ENCODE peak calls at places on chromosomes 16 and 17, in four cellular contexts. One of them, this sample, is unnamed.

GRCh38 chr16:67294927-67295326 is 15.6 kb downstream of the PLEKHG4 start:
- DNase-seq in H9: no peak
- DNase-seq in neuronal stem cell: no peak
- DNase-seq in substantia nigra: no peak
- DNase-seq in this sample: no peak

GRCh38 chr16:49194499-49195260 is 87.0 kb downstream of the CBLN1 start:
- DNase-seq in H9: no peak
- DNase-seq in neuronal stem cell: no peak
- DNase-seq in substantia nigra: no peak
- DNase-seq in this sample: no peak

GRCh38 chr16:9256196-9256595 is 164.8 kb downstream of the HAPSTR1 start:
- DNase-seq in H9: peak
- DNase-seq in neuronal stem cell: peak
- DNase-seq in substantia nigra: no peak
- DNase-seq in this sample: no peak

GRCh38 chr17:50583636-50584035 is 23.1 kb downstream of the CACNA1G start:
- DNase-seq in H9: peak
- DNase-seq in neuronal stem cell: no peak
- DNase-seq in substantia nigra: no peak
- DNase-seq in this sample: no peak

GRCh38 chr16:11224096-11224893 is 31.7 kb downstream of the SOCS1 start:
- DNase-seq in H9: peak
- DNase-seq in neuronal stem cell: no peak
- DNase-seq in substantia nigra: no peak
- DNase-seq in this sample: no peak

GRCh38 chr17:29586676-29587469 is 2.6 kb downstream of the GIT1 start:
- DNase-seq in H9: no peak
- DNase-seq in neuronal stem cell: no peak
- DNase-seq in substantia nigra: no peak
- DNase-seq in this sample: no peak

GRCh38 chr17:17757944-17758343 is 76.7 kb downstream of the RAI1 start:
- DNase-seq in H9: no peak
- DNase-seq in neuronal stem cell: no peak
- DNase-seq in substantia nigra: no peak
- DNase-seq in this sample: no peak

GRCh38 chr16:88359008-88359407 is 23.8 kb upstream of the ZNF469 start:
- DNase-seq in H9: no peak
- DNase-seq in neuronal stem cell: no peak
- DNase-seq in substantia nigra: no peak
- DNase-seq in this sample: no peak

GRCh38 chr17:17140590-17140980 is 65.5 kb downstream of the PLD6 start:
- DNase-seq in H9: no peak
- DNase-seq in neuronal stem cell: no peak
- DNase-seq in substantia nigra: no peak
- DNase-seq in this sample: peak

GRCh38 chr17:57869599-57870282 is 19.9 kb upstream of the MRPS23 start:
- DNase-seq in H9: peak
- DNase-seq in neuronal stem cell: no peak
- DNase-seq in substantia nigra: no peak
- DNase-seq in this sample: peak

GRCh38 chr17:57870283-57870635 is 20.4 kb upstream of the MRPS23 start:
- DNase-seq in H9: no peak
- DNase-seq in neuronal stem cell: no peak
- DNase-seq in substantia nigra: no peak
- DNase-seq in this sample: no peak

GRCh38 chr17:57867126-57867525 is 17.3 kb upstream of the MRPS23 start:
- DNase-seq in H9: peak
- DNase-seq in neuronal stem cell: no peak
- DNase-seq in substantia nigra: no peak
- DNase-seq in this sample: no peak

GRCh38 chr17:57868007-57868774 is 18.3 kb upstream of the MRPS23 start:
- DNase-seq in H9: peak
- DNase-seq in neuronal stem cell: peak
- DNase-seq in substantia nigra: no peak
- DNase-seq in this sample: peak

DNA sequence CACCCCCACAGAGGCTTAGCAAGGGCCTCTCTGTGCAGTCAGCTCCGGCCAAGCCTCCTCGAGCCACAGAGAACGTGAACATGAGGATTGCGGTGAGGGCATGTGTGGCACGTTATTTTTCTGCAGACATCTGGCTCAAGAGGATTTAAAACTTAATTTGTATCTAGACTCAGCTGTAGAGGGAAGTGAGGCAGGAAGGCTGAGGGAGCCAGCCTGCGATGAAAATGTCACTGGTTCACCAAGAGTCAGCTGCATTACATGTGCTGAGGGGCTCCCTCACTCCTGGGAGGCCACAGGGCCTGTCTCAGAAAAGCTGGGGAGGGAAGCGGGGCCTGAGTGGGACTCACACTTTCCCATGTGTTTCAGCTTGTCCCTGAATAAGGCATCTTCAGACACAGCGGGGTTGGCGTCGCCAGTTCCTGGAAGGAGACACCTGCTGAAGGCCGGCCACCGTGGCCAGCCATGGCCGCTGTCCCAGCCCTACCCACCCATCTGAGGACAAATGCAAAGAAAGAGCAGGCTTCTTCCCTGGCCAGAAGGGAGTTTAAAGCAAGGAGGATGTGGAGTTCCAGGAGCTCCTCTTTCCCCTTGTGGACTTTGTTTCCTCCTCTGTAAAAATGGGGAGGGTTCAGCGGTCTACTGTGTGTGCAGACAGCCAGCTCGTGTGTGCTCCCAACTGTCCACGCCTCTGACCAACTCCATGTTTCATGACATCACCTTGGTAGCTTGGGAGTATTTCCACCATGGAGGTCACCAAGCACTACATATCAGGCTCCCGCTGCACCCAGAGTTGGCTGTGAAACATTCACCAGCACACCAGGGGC is 19.1 kb upstream of the MRPS23 start:
- DNase-seq in H9: peak
- DNase-seq in neuronal stem cell: no peak
- DNase-seq in substantia nigra: no peak
- DNase-seq in this sample: no peak
- H3K27ac ChIP-seq in H9: no peak
- H3K27ac ChIP-seq in neuronal stem cell: peak
- H3K27ac ChIP-seq in substantia nigra: peak
- H3K27ac ChIP-seq in this sample: peak

DNA sequence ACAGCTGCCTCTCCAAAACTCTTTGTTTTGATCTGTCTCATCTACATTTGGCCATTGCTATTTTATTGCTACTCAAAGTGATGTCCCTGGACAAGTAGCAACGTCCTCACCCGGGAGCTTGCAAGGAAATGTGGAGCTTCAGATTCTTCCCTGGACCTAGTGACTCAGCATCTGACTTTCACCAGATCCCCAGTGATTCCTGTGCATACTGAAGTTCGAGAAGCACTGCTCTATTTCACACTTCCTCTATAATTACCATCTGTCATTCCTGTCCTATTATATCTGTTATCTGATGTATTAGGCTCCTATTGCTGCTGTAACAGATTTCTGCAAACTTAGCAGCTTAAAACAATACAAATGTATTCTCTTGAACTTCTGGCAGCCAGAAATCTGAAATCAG is 28.5 kb upstream of the VAT1L start:
- DNase-seq in H9: no peak
- DNase-seq in neuronal stem cell: no peak
- DNase-seq in substantia nigra: no peak
- DNase-seq in this sample: no peak
- H3K27ac ChIP-seq in H9: no peak
- H3K27ac ChIP-seq in neuronal stem cell: no peak
- H3K27ac ChIP-seq in substantia nigra: no peak
- H3K27ac ChIP-seq in this sample: no peak

GRCh38 chr17:38578229-38578628 is 27.5 kb downstream of the SRCIN1 start:
- DNase-seq in H9: peak
- DNase-seq in neuronal stem cell: no peak
- DNase-seq in substantia nigra: no peak
- DNase-seq in this sample: no peak

GRCh38 chr17:38575781-38576180 is 30.0 kb downstream of the SRCIN1 start:
- DNase-seq in H9: no peak
- DNase-seq in neuronal stem cell: no peak
- DNase-seq in substantia nigra: no peak
- DNase-seq in this sample: no peak

GRCh38 chr17:38578641-38579480 is 26.9 kb downstream of the SRCIN1 start:
- DNase-seq in H9: no peak
- DNase-seq in neuronal stem cell: no peak
- DNase-seq in substantia nigra: no peak
- DNase-seq in this sample: no peak

GRCh38 chr17:38577244-38577643 is 28.5 kb downstream of the SRCIN1 start:
- DNase-seq in H9: no peak
- DNase-seq in neuronal stem cell: no peak
- DNase-seq in substantia nigra: no peak
- DNase-seq in this sample: no peak

GRCh38 chr17:38577645-38578173 is 28.0 kb downstream of the SRCIN1 start:
- DNase-seq in H9: no peak
- DNase-seq in neuronal stem cell: no peak
- DNase-seq in substantia nigra: no peak
- DNase-seq in this sample: no peak
- H3K27ac ChIP-seq in H9: no peak
- H3K27ac ChIP-seq in neuronal stem cell: no peak
- H3K27ac ChIP-seq in substantia nigra: peak
- H3K27ac ChIP-seq in this sample: no peak

DNA sequence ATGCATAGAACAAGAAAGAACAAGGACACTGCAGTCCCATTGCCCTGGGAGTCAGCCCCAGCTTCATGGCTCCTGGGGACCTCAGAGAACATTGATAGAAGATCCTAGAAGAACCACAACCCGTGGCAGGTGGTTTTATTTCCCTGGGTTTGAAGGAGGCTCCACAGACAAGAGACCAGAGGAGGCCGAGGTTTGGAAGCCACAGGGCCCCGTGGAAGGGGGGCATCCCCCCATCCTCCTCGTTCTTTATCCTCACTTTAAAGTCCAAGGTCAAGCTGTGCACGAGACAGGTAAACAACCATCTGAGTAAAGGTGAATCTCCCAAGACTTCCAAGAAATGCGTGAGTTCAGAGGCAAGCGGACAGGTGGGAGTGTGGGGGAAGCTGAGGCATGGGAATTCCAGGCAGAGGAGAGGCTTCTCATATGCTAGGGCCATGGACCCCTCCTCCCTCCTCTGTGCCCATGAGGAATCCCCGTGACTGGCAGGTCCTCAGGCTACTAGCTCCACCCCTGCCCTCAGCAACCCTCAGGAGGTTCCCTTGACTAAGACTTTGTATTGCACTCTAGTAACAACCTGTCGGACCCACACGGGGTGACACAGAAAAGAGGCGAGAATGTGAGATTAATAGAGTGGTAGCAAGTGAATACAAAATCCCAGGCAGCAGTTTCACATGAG is 889 bp upstream of the SULT1A1 start:
- DNase-seq in H9: peak
- DNase-seq in neuronal stem cell: no peak
- DNase-seq in substantia nigra: no peak
- DNase-seq in this sample: no peak
- H3K27ac ChIP-seq in H9: no peak
- H3K27ac ChIP-seq in neuronal stem cell: no peak
- H3K27ac ChIP-seq in substantia nigra: no peak
- H3K27ac ChIP-seq in this sample: peak

DNA sequence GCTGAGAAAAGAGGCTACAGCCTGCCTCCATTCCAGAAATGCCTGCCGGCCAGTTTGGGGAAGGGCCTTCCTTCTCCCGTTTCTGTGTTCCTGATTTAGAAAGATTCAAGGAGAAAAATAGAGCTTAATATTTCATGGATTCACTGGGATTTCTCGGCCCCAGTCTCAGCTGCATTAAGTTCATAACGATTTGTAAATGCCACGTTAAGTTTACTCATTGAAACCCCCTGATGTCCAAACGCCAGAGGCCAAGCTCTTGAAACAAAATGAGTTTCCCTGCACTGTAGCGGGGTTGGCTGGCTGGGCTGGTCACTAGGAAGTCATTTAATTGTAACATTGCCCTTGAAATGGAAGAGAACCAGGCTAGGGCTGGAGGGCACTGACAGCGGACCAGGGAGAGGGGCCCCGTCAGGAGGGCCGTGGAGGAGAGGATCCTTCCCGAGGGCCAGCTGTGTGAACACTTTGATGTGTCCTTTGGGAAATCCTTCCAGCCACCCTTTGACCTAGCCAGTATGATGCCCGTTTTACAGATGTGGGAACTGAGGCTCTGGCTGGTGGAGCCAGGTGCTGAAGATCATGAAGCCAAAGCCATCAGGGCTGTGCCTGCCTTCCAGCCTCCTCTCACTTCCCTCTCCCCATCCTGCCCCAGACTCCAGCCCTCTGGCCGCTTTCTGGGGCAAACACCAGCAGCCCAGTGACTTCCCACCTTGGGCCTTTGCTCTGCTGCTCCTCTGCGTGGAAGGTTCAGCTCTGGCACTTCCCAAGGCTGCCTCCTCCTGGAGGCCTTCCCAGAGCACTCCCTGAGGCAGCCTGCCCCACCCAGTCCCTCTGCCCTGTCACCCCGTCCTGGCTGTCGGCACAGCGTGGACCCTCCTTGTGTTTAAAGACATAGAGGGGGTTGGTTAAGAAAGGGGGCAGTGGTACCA is 220.6 kb downstream of the KATNIP start:
- DNase-seq in H9: no peak
- DNase-seq in neuronal stem cell: no peak
- DNase-seq in substantia nigra: no peak
- DNase-seq in this sample: no peak
- H3K27ac ChIP-seq in H9: no peak
- H3K27ac ChIP-seq in neuronal stem cell: no peak
- H3K27ac ChIP-seq in substantia nigra: no peak
- H3K27ac ChIP-seq in this sample: peak

DNA sequence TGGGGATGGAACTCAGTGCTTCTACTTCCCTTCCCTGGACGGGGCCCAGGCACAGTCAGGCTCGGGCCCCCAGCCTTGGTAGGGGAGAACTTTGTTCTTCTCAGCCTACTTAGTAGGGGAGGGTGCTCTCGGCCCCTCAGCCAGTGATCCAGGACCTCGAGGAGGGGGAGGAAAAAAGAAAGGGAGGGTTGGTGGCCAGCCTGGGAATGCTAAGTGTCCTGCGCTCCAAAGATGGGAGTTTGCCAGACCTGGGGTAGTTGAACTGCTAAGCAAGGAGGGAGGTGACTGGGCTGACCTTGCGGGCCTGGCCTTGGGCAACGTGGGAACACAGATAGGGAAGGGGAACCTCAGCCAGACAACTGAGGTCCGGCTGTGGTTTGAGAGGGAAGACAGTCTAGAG is 12.2 kb downstream of the ADGRG1 start:
- DNase-seq in H9: no peak
- DNase-seq in neuronal stem cell: no peak
- DNase-seq in substantia nigra: no peak
- DNase-seq in this sample: no peak
- H3K27ac ChIP-seq in H9: no peak
- H3K27ac ChIP-seq in neuronal stem cell: no peak
- H3K27ac ChIP-seq in substantia nigra: peak
- H3K27ac ChIP-seq in this sample: no peak

DNA sequence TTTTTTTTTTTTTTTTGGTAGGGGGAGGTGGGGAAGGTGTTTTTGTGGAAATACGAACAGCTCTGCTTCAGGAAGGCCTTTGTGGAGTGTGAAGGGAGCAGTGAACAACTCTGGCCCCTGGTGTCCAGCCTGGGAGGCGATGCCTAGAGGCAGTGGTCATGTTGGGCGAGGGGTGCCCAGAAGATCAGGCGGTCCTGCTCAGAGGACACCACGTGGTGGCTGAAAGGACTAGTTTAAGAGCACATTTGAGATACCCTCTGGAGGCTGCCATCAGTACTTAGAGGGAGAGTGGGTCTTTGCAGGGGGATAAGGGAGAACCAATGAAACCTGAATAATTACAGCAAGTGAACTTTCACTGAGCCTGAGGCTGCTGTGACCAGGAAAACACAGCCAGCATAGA is 40.1 kb upstream of the RHOT1 start:
- DNase-seq in H9: no peak
- DNase-seq in neuronal stem cell: no peak
- DNase-seq in substantia nigra: no peak
- DNase-seq in this sample: no peak
- H3K27ac ChIP-seq in H9: no peak
- H3K27ac ChIP-seq in neuronal stem cell: no peak
- H3K27ac ChIP-seq in substantia nigra: no peak
- H3K27ac ChIP-seq in this sample: no peak

This sample was measured in AG04450.